ENCODE peak calls at places on chromosomes 3 and 15, in ten cellular contexts. J is NCI-H748 treated with DMSO at 0.1 percent for 48 hours; P is MCF 10A; I is stimulated activated CD4-positive, alpha-beta T cell treated with anti-CD3 and anti-CD28 coated beads, Interleukin-4, amount 100 ng/mL, for 1 hour; B is NCI-H1417; Q is bronchial epithelial cell; N is NCI-H1436; C is NB4; E is Ammon's horn; A is activated CD4-positive, alpha-beta T cell treated with anti-CD3 and anti-CD28 coated beads, Interleukin-2, amount 50 U/mL, for 24 hours. G is an unnamed sample.

GRCh38 chr15:78264304-78265136 is at the start of gene DNAJA4:
- DNase-seq in J (no peak), P (no peak), I (peak; percentile 64), B (peak; percentile 68), Q (no peak), N (peak; percentile 33), C (no peak), E (peak; percentile 65), A (peak; percentile 41), G (no peak)

GRCh38 chr3:108518895-108519294 is 8.5 kb upstream of the MYH15 start:
- DNase-seq in J (no peak), P (peak; percentile 38), I (no peak), B (no peak), Q (peak; percentile 88), N (no peak), C (no peak), E (no peak), A (no peak), G (no peak)

GRCh38 chr3:162489853-162490252 is 993.2 kb downstream of the OTOL1 start:
- DNase-seq in J (no peak), P (no peak), I (no peak), B (no peak), Q (no peak), N (peak; percentile 1), C (peak; percentile 9), E (no peak), A (no peak), G (no peak)

GRCh38 chr3:29279276-29279675 is 1.6 kb upstream of the RBMS3 start:
- DNase-seq in J (no peak), P (no peak), I (no peak), B (no peak), Q (no peak), N (no peak), C (no peak), E (no peak), A (no peak), G (no peak)

GRCh38 chr15:34808016-34808415 is 12.7 kb upstream of the ACTC1 start:
- DNase-seq in J (no peak), P (peak; percentile 46), I (no peak), B (no peak), Q (peak; percentile 55), N (no peak), C (no peak), E (no peak), A (no peak), G (no peak)

GRCh38 chr3:46946856-46947544 is 29.5 kb downstream of the CCDC12 start:
- DNase-seq in J (no peak), P (no peak), I (peak; percentile 35), B (no peak), Q (peak; percentile 47), N (no peak), C (peak; percentile 85), E (no peak), A (no peak), G (peak; percentile 36)

GRCh38 chr15:47688573-47689086 is 28.7 kb upstream of the SEMA6D start:
- DNase-seq in J (no peak), P (peak; percentile 77), I (no peak), B (no peak), Q (peak; percentile 87), N (no peak), C (no peak), E (no peak), A (no peak), G (no peak)

GRCh38 chr3:136067211-136067610 is 101.7 kb downstream of the PPP2R3A start:
- DNase-seq in J (no peak), P (no peak), I (no peak), B (no peak), Q (no peak), N (no peak), C (no peak), E (no peak), A (no peak), G (no peak)

GRCh38 chr3:94246136-94246535 is 183.3 kb downstream of the NSUN3 start:
- DNase-seq in J (no peak), P (no peak), I (no peak), B (no peak), Q (no peak), N (no peak), C (no peak), E (no peak), A (no peak), G (no peak)

GRCh38 chr3:35505181-35505580 is 134.1 kb upstream of the ARPP21 start:
- DNase-seq in J (no peak), P (no peak), I (no peak), B (peak; percentile 50), Q (no peak), N (peak; percentile 66), C (no peak), E (peak; percentile 23), A (no peak), G (no peak)

GRCh38 chr3:72384602-72385001 is 463.6 kb downstream of the SHQ1 start:
- DNase-seq in J (no peak), P (no peak), I (no peak), B (no peak), Q (peak; percentile 29), N (no peak), C (peak; percentile 32), E (no peak), A (no peak), G (peak; percentile 44)

G was measured in GF-D8.